ENCODE peak calls at places on chromosome 16, in nine cellular contexts. V, B, Y, H, X, E, C, F and K are unnamed samples.

GRCh38 chr16:62077998-62078397 is 41.8 kb upstream of the CDH8 start:
- DNase-seq in V (no peak), F (peak), Y (no peak), C (no peak), B (no peak), H (no peak), X (no peak), E (no peak), K (no peak)

GRCh38 chr16:27369806-27370205 is 32.2 kb upstream of the IL21R start:
- DNase-seq in F (no peak), H (no peak), V (peak), Y (no peak), X (no peak), E (no peak), B (no peak), C (no peak), K (no peak)

GRCh38 chr16:11162571-11163268 is 93.3 kb downstream of the SOCS1 start:
- DNase-seq in X (no peak), V (peak), B (no peak), E (no peak), C (no peak), H (no peak), F (no peak), Y (no peak), K (no peak)

GRCh38 chr16:5065368-5065767 is 388 bp downstream of the C16orf89 start:
- DNase-seq in X (no peak), C (no peak), V (no peak), B (no peak), F (no peak), Y (no peak), E (no peak), H (no peak), K (no peak)

GRCh38 chr16:54031107-54031760 is 255.4 kb downstream of the IRX3 start:
- DNase-seq in Y (no peak), V (no peak), H (no peak), C (no peak), E (no peak), F (no peak), B (no peak), X (no peak), K (no peak)

GRCh38 chr16:11303405-11304138 is 22.4 kb upstream of the PRM1 start:
- DNase-seq in X (no peak), B (no peak), C (no peak), V (no peak), H (no peak), F (peak), E (no peak), Y (no peak), K (no peak)

GRCh38 chr16:69848635-69849545 is 86.8 kb downstream of the WWP2 start:
- DNase-seq in E (no peak), B (no peak), V (peak), X (peak), Y (peak), C (peak), H (no peak), F (peak), K (peak)

GRCh38 chr16:55437627-55438026 is 41.4 kb upstream of the MMP2 start:
- DNase-seq in V (no peak), F (no peak), Y (no peak), X (no peak), H (no peak), B (no peak), E (no peak), C (no peak), K (peak)

GRCh38 chr16:71552698-71553503 is 24.0 kb downstream of the TAT start:
- DNase-seq in E (no peak), F (no peak), C (no peak), Y (no peak), H (no peak), V (no peak), B (no peak), X (no peak), K (no peak)

GRCh38 chr16:81997738-81998137 is 13.5 kb downstream of the SDR42E1 start:
- DNase-seq in F (no peak), V (no peak), X (no peak), C (no peak), H (no peak), Y (no peak), B (no peak), E (no peak), K (peak)

GRCh38 chr16:20347666-20348364 is 4.7 kb downstream of the UMOD start:
- DNase-seq in H (no peak), B (no peak), E (no peak), C (no peak), X (no peak), F (peak), Y (no peak), V (no peak), K (no peak)

GRCh38 chr16:49462356-49462988 is 88.9 kb downstream of the C16orf78 start:
- DNase-seq in E (peak), H (no peak), Y (no peak), B (no peak), V (no peak), F (no peak), X (no peak), C (no peak), K (no peak)

GRCh38 chr16:87392823-87393679 is 915 bp downstream of the MAP1LC3B start:
- DNase-seq in Y (peak), C (peak), X (no peak), H (peak), B (peak), E (peak), V (peak), F (peak), K (no peak)

GRCh38 chr16:87924041-87924851 is 12.1 kb downstream of the CA5A start:
- DNase-seq in F (peak), V (no peak), X (no peak), C (no peak), E (no peak), B (no peak), Y (no peak), H (no peak), K (no peak)

GRCh38 chr16:1413684-1414531 is 596 bp downstream of the UNKL start:
- DNase-seq in F (peak), H (peak), V (peak), E (peak), B (peak), X (no peak), C (peak), Y (peak), K (no peak)

GRCh38 chr16:50653633-50654524 is 27.2 kb downstream of the SNX20 start:
- DNase-seq in E (no peak), F (peak), Y (no peak), X (no peak), C (no peak), B (no peak), H (no peak), V (no peak), K (no peak)

GRCh38 chr16:74650966-74651567 is 15.6 kb downstream of the RFWD3 start:
- DNase-seq in F (no peak), V (no peak), B (peak), E (no peak), Y (no peak), C (no peak), H (no peak), X (no peak), K (no peak)

GRCh38 chr16:89334050-89334449 is 116.5 kb downstream of the ZNF778 start:
- DNase-seq in X (no peak), B (no peak), Y (no peak), F (no peak), E (no peak), V (no peak), H (no peak), C (no peak), K (no peak)

GRCh38 chr16:83355570-83356218 is 452.1 kb upstream of the HSBP1 start:
- DNase-seq in E (no peak), C (no peak), F (no peak), B (no peak), V (no peak), Y (no peak), H (no peak), X (no peak), K (no peak)

GRCh38 chr16:70777973-70778406 is 23.0 kb downstream of the VAC14 start:
- DNase-seq in H (no peak), E (no peak), V (no peak), F (no peak), C (no peak), B (no peak), X (no peak), Y (no peak), K (peak)

GRCh38 chr16:69520800-69521602 is 44.8 kb upstream of the NFAT5 start:
- DNase-seq in B (no peak), H (no peak), X (no peak), Y (no peak), V (no peak), E (no peak), F (no peak), C (no peak), K (no peak)

GRCh38 chr16:55856950-55857349 is 18.2 kb downstream of the CES5A start:
- DNase-seq in X (no peak), B (no peak), F (no peak), Y (no peak), C (no peak), H (no peak), E (no peak), V (no peak), K (no peak)

GRCh38 chr16:7509919-7510705 is 177.5 kb downstream of the RBFOX1 start:
- DNase-seq in H (no peak), V (no peak), E (no peak), B (no peak), Y (no peak), F (no peak), X (no peak), C (no peak), K (peak)
- H3K4me3 ChIP-seq in H (no peak), V (no peak), E (no peak), B (no peak), Y (no peak), F (no peak), X (no peak), C (no peak), K (no peak)

GRCh38 chr16:17468611-17469010 is 2.1 kb downstream of the XYLT1 start:
- DNase-seq in Y (no peak), H (no peak), E (no peak), X (no peak), B (no peak), V (no peak), F (no peak), C (no peak), K (no peak)
- H3K4me3 ChIP-seq in Y (no peak), H (peak), E (no peak), X (peak), B (peak), V (peak), F (no peak), C (peak), K (peak)

GRCh38 chr16:35410438-35410837 is 1951.0 kb downstream of the TP53TG3F start:
- DNase-seq in F (no peak), H (no peak), C (no peak), Y (no peak), E (no peak), B (no peak), V (no peak), X (no peak), K (no peak)
- H3K4me3 ChIP-seq in F (no peak), H (no peak), C (no peak), Y (no peak), E (no peak), B (no peak), V (no peak), X (no peak), K (no peak)

GRCh38 chr16:66366433-66367299 is at the start of gene CDH5:
- DNase-seq in V (peak), X (no peak), H (no peak), Y (peak), F (peak), E (no peak), B (no peak), C (peak), K (no peak)
- H3K4me3 ChIP-seq in V (peak), X (peak), H (no peak), Y (no peak), F (no peak), E (no peak), B (no peak), C (peak), K (no peak)

GRCh38 chr16:3058173-3059030 is 7.0 kb upstream of the IL32 start:
- DNase-seq in Y (peak), H (peak), F (peak), V (no peak), X (no peak), C (peak), E (peak), B (peak), K (no peak)
- H3K4me3 ChIP-seq in Y (peak), H (peak), F (peak), V (peak), X (peak), C (peak), E (peak), B (peak), K (peak)

GRCh38 chr16:58655215-58655596 is 25.6 kb upstream of the CNOT1 start:
- DNase-seq in C (no peak), H (no peak), V (no peak), B (no peak), Y (no peak), X (no peak), E (no peak), F (peak), K (no peak)
- H3K4me3 ChIP-seq in C (no peak), H (no peak), V (no peak), B (no peak), Y (no peak), X (no peak), E (no peak), F (no peak), K (no peak)

DNA sequence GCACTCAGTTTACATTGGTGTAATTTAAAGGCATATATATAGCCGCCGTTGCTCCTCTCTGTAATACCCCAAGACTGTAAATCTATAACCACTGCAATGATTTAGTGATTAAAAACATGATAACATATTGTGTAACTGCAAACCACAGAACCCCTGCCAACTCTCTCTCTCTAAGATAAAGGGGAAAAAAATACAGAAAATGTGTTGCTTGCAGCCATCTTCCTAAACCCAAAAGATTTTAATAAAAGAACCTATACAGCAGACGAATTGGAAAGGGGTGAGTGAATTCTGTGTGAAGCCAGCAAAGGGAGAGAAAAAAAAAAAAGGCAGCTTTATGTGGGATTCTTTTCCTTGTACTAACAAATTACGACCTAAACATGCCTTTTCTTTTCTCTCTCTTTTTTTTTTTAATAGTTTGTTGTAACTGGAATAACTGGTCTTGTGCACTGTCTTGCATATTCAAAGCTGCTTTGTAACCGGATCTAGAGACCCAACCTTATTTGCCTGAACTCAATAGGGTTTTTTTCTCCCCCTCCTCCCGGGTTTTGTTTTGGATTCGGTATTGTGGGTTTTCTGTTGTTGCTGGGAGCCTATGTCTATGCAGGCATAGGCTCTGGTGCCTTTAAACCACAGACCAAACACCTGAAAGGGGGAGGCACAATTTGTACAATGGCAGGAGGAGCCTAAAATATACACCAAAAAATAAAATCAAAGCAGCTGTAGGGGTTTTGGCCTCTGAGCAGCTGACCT is 7.0 kb upstream of the ZFHX3 start:
- DNase-seq in E (peak), B (no peak), V (no peak), C (no peak), F (no peak), H (no peak), X (no peak), Y (no peak), K (peak)
- H3K4me3 ChIP-seq in E (no peak), B (no peak), V (peak), C (peak), F (no peak), H (no peak), X (peak), Y (peak), K (peak)

GRCh38 chr16:28609631-28610594 is at the start of gene SULT1A1:
- DNase-seq in B (no peak), C (peak), F (peak), E (no peak), V (peak), X (no peak), Y (peak), H (no peak), K (no peak)
- H3K4me3 ChIP-seq in B (no peak), C (peak), F (no peak), E (no peak), V (peak), X (peak), Y (no peak), H (no peak), K (no peak)

GRCh38 chr16:86137359-86137758 is 238.4 kb downstream of the IRF8 start:
- DNase-seq in X (no peak), F (no peak), C (no peak), V (no peak), Y (no peak), B (no peak), E (no peak), H (no peak), K (no peak)

GRCh38 chr16:86142801-86143236 is 243.9 kb downstream of the IRF8 start:
- DNase-seq in X (no peak), E (no peak), V (no peak), B (no peak), F (no peak), C (no peak), Y (no peak), H (no peak), K (no peak)

GRCh38 chr16:86133847-86134375 is 234.9 kb downstream of the IRF8 start:
- DNase-seq in C (no peak), H (no peak), B (no peak), Y (no peak), E (no peak), X (no peak), V (no peak), F (no peak), K (no peak)

GRCh38 chr16:86134802-86135461 is 236.0 kb downstream of the IRF8 start:
- DNase-seq in H (no peak), B (no peak), E (no peak), V (no peak), C (no peak), X (no peak), Y (no peak), F (no peak), K (no peak)

GRCh38 chr16:86138121-86138944 is 239.4 kb downstream of the IRF8 start:
- DNase-seq in E (no peak), C (no peak), H (no peak), B (no peak), X (no peak), F (no peak), V (no peak), Y (no peak), K (no peak)
- H3K4me3 ChIP-seq in E (no peak), C (no peak), H (no peak), B (no peak), X (no peak), F (no peak), V (no peak), Y (no peak), K (no peak)